ENCODE peak calls at places on chromosomes 4 and X, in six cellular contexts. One of them, this sample, is unnamed.

GRCh38 chr4:87220094-87220831 is at the start of gene KLHL8:
- DNase-seq in cardiac fibroblast: peak
- DNase-seq in glutamatergic neuron: peak
- DNase-seq in omental fat pad: peak
- DNase-seq in tibial artery: peak
- DNase-seq in brain microvascular endothelial cell: peak
- DNase-seq in this sample: peak

GRCh38 chr4:167034983-167035382 is 199.3 kb downstream of the SPOCK3 start:
- DNase-seq in cardiac fibroblast: no peak
- DNase-seq in glutamatergic neuron: no peak
- DNase-seq in omental fat pad: no peak
- DNase-seq in tibial artery: no peak
- DNase-seq in brain microvascular endothelial cell: no peak
- DNase-seq in this sample: no peak

GRCh38 chr4:186666252-186666651 is 57.4 kb downstream of the FAT1 start:
- DNase-seq in cardiac fibroblast: peak
- DNase-seq in glutamatergic neuron: no peak
- DNase-seq in omental fat pad: no peak
- DNase-seq in tibial artery: no peak
- DNase-seq in brain microvascular endothelial cell: no peak
- DNase-seq in this sample: no peak

GRCh38 chr4:41814565-41814964 is 66.0 kb upstream of the PHOX2B start:
- DNase-seq in cardiac fibroblast: peak
- DNase-seq in glutamatergic neuron: peak
- DNase-seq in omental fat pad: no peak
- DNase-seq in tibial artery: no peak
- DNase-seq in brain microvascular endothelial cell: peak
- DNase-seq in this sample: peak

GRCh38 chr4:28402751-28403150 is 1542.1 kb downstream of the STIM2 start:
- DNase-seq in cardiac fibroblast: no peak
- DNase-seq in glutamatergic neuron: no peak
- DNase-seq in omental fat pad: no peak
- DNase-seq in tibial artery: no peak
- DNase-seq in brain microvascular endothelial cell: no peak
- DNase-seq in this sample: no peak

GRCh38 chrX:47316276-47317025 is 53.9 kb upstream of the ZNF157 start:
- DNase-seq in cardiac fibroblast: peak
- DNase-seq in glutamatergic neuron: peak
- DNase-seq in omental fat pad: no peak
- DNase-seq in tibial artery: no peak
- DNase-seq in brain microvascular endothelial cell: peak
- DNase-seq in this sample: no peak

GRCh38 chr4:20159516-20159915 is 92.2 kb upstream of the SLIT2 start:
- DNase-seq in cardiac fibroblast: no peak
- DNase-seq in glutamatergic neuron: no peak
- DNase-seq in omental fat pad: no peak
- DNase-seq in tibial artery: no peak
- DNase-seq in brain microvascular endothelial cell: no peak
- DNase-seq in this sample: no peak

GRCh38 chrX:154779261-154779660 is 16.6 kb downstream of the DKC1 start:
- DNase-seq in cardiac fibroblast: peak
- DNase-seq in glutamatergic neuron: peak
- DNase-seq in omental fat pad: no peak
- DNase-seq in tibial artery: no peak
- DNase-seq in brain microvascular endothelial cell: no peak
- DNase-seq in this sample: peak

GRCh38 chr4:6493668-6494304 is 21.4 kb upstream of the PPP2R2C start:
- DNase-seq in cardiac fibroblast: peak
- DNase-seq in glutamatergic neuron: no peak
- DNase-seq in omental fat pad: no peak
- DNase-seq in tibial artery: no peak
- DNase-seq in brain microvascular endothelial cell: no peak
- DNase-seq in this sample: peak

GRCh38 chrX:12825801-12826200 is 34.6 kb downstream of the PRPS2 start:
- DNase-seq in cardiac fibroblast: peak
- DNase-seq in glutamatergic neuron: no peak
- DNase-seq in omental fat pad: no peak
- DNase-seq in tibial artery: no peak
- DNase-seq in brain microvascular endothelial cell: peak
- DNase-seq in this sample: peak

GRCh38 chrX:136344321-136344720 is 43.6 kb downstream of the ADGRG4 start:
- DNase-seq in cardiac fibroblast: no peak
- DNase-seq in glutamatergic neuron: no peak
- DNase-seq in omental fat pad: no peak
- DNase-seq in tibial artery: no peak
- DNase-seq in brain microvascular endothelial cell: no peak
- DNase-seq in this sample: no peak

GRCh38 chr4:37892641-37893040 is 1.8 kb downstream of the TBC1D1 start:
- DNase-seq in cardiac fibroblast: no peak
- DNase-seq in glutamatergic neuron: no peak
- DNase-seq in omental fat pad: no peak
- DNase-seq in tibial artery: no peak
- DNase-seq in brain microvascular endothelial cell: no peak
- DNase-seq in this sample: no peak

GRCh38 chr4:4574792-4575191 is 32.9 kb upstream of the STX18 start:
- DNase-seq in cardiac fibroblast: peak
- DNase-seq in glutamatergic neuron: no peak
- DNase-seq in omental fat pad: no peak
- DNase-seq in tibial artery: no peak
- DNase-seq in brain microvascular endothelial cell: peak
- DNase-seq in this sample: peak

GRCh38 chr4:55364691-55365346 is 18.8 kb downstream of the SRD5A3 start:
- DNase-seq in cardiac fibroblast: no peak
- DNase-seq in glutamatergic neuron: no peak
- DNase-seq in omental fat pad: no peak
- DNase-seq in tibial artery: no peak
- DNase-seq in brain microvascular endothelial cell: no peak
- DNase-seq in this sample: no peak

GRCh38 chrX:129823523-129823922 is 20.2 kb downstream of the ZDHHC9 start:
- DNase-seq in cardiac fibroblast: no peak
- DNase-seq in glutamatergic neuron: no peak
- DNase-seq in omental fat pad: no peak
- DNase-seq in tibial artery: no peak
- DNase-seq in brain microvascular endothelial cell: no peak
- DNase-seq in this sample: no peak

GRCh38 chrX:134484039-134484438 is 24.1 kb downstream of the HPRT1 start:
- DNase-seq in cardiac fibroblast: peak
- DNase-seq in glutamatergic neuron: no peak
- DNase-seq in omental fat pad: no peak
- DNase-seq in tibial artery: no peak
- DNase-seq in brain microvascular endothelial cell: no peak
- DNase-seq in this sample: peak

GRCh38 chr4:129362685-129363274 is 266.8 kb downstream of the C4orf33 start:
- DNase-seq in cardiac fibroblast: peak
- DNase-seq in glutamatergic neuron: peak
- DNase-seq in omental fat pad: peak
- DNase-seq in tibial artery: no peak
- DNase-seq in brain microvascular endothelial cell: peak
- DNase-seq in this sample: peak

GRCh38 chr4:131063878-131064277 is 1967.9 kb downstream of the C4orf33 start:
- DNase-seq in cardiac fibroblast: no peak
- DNase-seq in glutamatergic neuron: no peak
- DNase-seq in omental fat pad: no peak
- DNase-seq in tibial artery: no peak
- DNase-seq in brain microvascular endothelial cell: no peak
- DNase-seq in this sample: no peak

GRCh38 chrX:14819766-14820165 is 53.1 kb downstream of the FANCB start:
- DNase-seq in cardiac fibroblast: no peak
- DNase-seq in glutamatergic neuron: no peak
- DNase-seq in omental fat pad: no peak
- DNase-seq in tibial artery: no peak
- DNase-seq in brain microvascular endothelial cell: no peak
- DNase-seq in this sample: no peak

GRCh38 chrX:45129055-45129454 is 71.6 kb downstream of the DIPK2B start:
- DNase-seq in cardiac fibroblast: no peak
- DNase-seq in glutamatergic neuron: no peak
- DNase-seq in omental fat pad: no peak
- DNase-seq in tibial artery: no peak
- DNase-seq in brain microvascular endothelial cell: no peak
- DNase-seq in this sample: no peak

GRCh38 chr4:6960154-6960553 is 50.5 kb downstream of the TBC1D14 start:
- DNase-seq in cardiac fibroblast: no peak
- DNase-seq in glutamatergic neuron: no peak
- DNase-seq in omental fat pad: no peak
- DNase-seq in tibial artery: no peak
- DNase-seq in brain microvascular endothelial cell: no peak
- DNase-seq in this sample: no peak

GRCh38 chr4:75545526-75545925 is 10.3 kb upstream of the ODAPH start:
- DNase-seq in cardiac fibroblast: no peak
- DNase-seq in glutamatergic neuron: no peak
- DNase-seq in omental fat pad: no peak
- DNase-seq in tibial artery: no peak
- DNase-seq in brain microvascular endothelial cell: peak
- DNase-seq in this sample: peak

GRCh38 chr4:148539387-148539786 is 97.2 kb upstream of the NR3C2 start:
- DNase-seq in cardiac fibroblast: no peak
- DNase-seq in glutamatergic neuron: no peak
- DNase-seq in omental fat pad: no peak
- DNase-seq in tibial artery: no peak
- DNase-seq in brain microvascular endothelial cell: no peak
- DNase-seq in this sample: no peak

GRCh38 chr4:150818661-150819060 is 196.4 kb downstream of the LRBA start:
- DNase-seq in cardiac fibroblast: peak
- DNase-seq in glutamatergic neuron: no peak
- DNase-seq in omental fat pad: no peak
- DNase-seq in tibial artery: no peak
- DNase-seq in brain microvascular endothelial cell: no peak
- DNase-seq in this sample: no peak

GRCh38 chr4:6595897-6596537 is 21.0 kb downstream of the MAN2B2 start:
- DNase-seq in cardiac fibroblast: no peak
- DNase-seq in glutamatergic neuron: no peak
- DNase-seq in omental fat pad: no peak
- DNase-seq in tibial artery: no peak
- DNase-seq in brain microvascular endothelial cell: no peak
- DNase-seq in this sample: no peak

GRCh38 chrX:120228187-120228908 is 22.3 kb upstream of the ZBTB33 start:
- DNase-seq in cardiac fibroblast: no peak
- DNase-seq in glutamatergic neuron: no peak
- DNase-seq in omental fat pad: no peak
- DNase-seq in tibial artery: no peak
- DNase-seq in brain microvascular endothelial cell: no peak
- DNase-seq in this sample: no peak

GRCh38 chr4:7821245-7822165 is 118.2 kb downstream of the AFAP1 start:
- DNase-seq in cardiac fibroblast: peak
- DNase-seq in glutamatergic neuron: no peak
- DNase-seq in omental fat pad: no peak
- DNase-seq in tibial artery: no peak
- DNase-seq in brain microvascular endothelial cell: no peak
- DNase-seq in this sample: no peak

GRCh38 chrX:118239471-118239870 is 106.4 kb upstream of the WDR44 start:
- DNase-seq in cardiac fibroblast: peak
- DNase-seq in glutamatergic neuron: no peak
- DNase-seq in omental fat pad: no peak
- DNase-seq in tibial artery: no peak
- DNase-seq in brain microvascular endothelial cell: no peak
- DNase-seq in this sample: no peak

GRCh38 chr4:61938250-61938846 is 738.2 kb downstream of the ADGRL3 start:
- DNase-seq in cardiac fibroblast: no peak
- DNase-seq in glutamatergic neuron: no peak
- DNase-seq in omental fat pad: no peak
- DNase-seq in tibial artery: no peak
- DNase-seq in brain microvascular endothelial cell: no peak
- DNase-seq in this sample: no peak
- TF ChIP-seq CTCF in cardiac fibroblast: no peak
- TF ChIP-seq CTCF in glutamatergic neuron: no peak
- TF ChIP-seq CTCF in omental fat pad: no peak
- TF ChIP-seq CTCF in tibial artery: no peak
- TF ChIP-seq CTCF in brain microvascular endothelial cell: no peak
- TF ChIP-seq CTCF in this sample: no peak

GRCh38 chr4:144338148-144338547 is 197.6 kb upstream of the GYPA start:
- DNase-seq in cardiac fibroblast: peak
- DNase-seq in glutamatergic neuron: no peak
- DNase-seq in omental fat pad: no peak
- DNase-seq in tibial artery: no peak
- DNase-seq in brain microvascular endothelial cell: no peak
- DNase-seq in this sample: no peak
- TF ChIP-seq CTCF in cardiac fibroblast: no peak
- TF ChIP-seq CTCF in glutamatergic neuron: no peak
- TF ChIP-seq CTCF in omental fat pad: no peak
- TF ChIP-seq CTCF in tibial artery: no peak
- TF ChIP-seq CTCF in brain microvascular endothelial cell: no peak
- TF ChIP-seq CTCF in this sample: no peak

DNA sequence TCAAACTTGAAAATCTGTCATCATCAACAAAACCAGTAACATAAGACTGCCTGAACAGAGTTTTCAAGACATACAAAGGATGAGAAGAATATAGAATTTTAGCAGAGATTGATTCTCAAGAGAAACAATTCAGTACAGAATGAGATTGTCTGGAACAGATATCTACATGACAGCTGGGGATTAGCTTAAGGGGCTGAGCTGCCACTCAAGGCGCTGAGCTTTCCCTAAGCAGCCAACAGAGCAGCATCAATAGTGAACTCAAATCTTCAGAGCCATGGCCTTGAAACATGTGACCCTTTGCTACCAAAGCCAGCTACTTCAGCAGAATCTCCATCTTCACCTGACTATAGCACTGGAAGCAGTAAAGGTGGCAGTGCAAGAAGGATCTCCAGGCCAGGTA is 24.3 kb upstream of the PCDH10 start:
- DNase-seq in cardiac fibroblast: no peak
- DNase-seq in glutamatergic neuron: no peak
- DNase-seq in omental fat pad: no peak
- DNase-seq in tibial artery: no peak
- DNase-seq in brain microvascular endothelial cell: no peak
- DNase-seq in this sample: no peak
- TF ChIP-seq CTCF in cardiac fibroblast: no peak
- TF ChIP-seq CTCF in glutamatergic neuron: no peak
- TF ChIP-seq CTCF in omental fat pad: no peak
- TF ChIP-seq CTCF in tibial artery: no peak
- TF ChIP-seq CTCF in brain microvascular endothelial cell: no peak
- TF ChIP-seq CTCF in this sample: no peak

DNA sequence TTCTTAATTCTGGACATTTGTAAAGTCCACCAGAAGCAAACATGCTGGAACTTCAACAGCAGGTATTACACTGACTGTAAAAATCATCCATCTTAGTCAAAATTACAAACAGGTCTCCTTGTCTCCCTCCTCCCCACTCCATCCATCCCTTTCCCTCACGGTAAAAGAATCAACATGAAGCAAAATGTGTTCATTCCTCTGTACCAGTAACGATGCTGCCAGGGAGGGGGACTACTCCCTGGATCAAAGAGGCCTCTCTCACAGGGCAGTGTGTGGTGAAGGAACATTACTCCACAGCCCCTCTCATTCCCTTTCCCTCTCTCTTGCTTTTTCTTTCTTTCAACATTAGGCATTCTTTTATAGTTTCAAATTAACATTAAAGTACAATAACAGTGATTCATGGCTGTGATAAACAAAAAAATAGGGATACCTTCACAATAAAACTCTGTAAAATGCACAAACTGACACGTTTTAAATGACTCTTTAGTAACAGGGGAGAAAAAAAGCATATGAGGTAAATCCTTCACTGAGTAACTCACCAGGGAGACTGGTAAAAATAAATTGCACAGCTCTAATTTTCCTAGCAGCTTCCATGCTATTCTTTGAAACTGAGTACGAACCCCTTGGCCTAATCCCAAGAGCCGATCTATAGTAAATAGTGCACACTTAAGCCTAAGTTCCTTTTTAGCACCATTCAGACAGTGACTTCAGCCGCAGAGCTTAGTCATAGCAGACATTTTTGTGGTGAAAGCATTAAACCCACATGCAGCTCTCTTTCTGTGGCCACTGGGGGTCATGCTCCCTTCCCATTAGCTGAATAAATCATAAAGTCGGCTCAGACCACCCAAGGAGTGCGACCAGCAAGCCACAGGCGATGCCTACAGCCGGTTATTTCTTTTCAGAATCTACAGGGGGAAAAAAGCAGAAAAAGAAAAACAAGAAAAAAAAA is 215.6 kb upstream of the GYPA start:
- DNase-seq in cardiac fibroblast: peak
- DNase-seq in glutamatergic neuron: peak
- DNase-seq in omental fat pad: no peak
- DNase-seq in tibial artery: no peak
- DNase-seq in brain microvascular endothelial cell: peak
- DNase-seq in this sample: peak
- TF ChIP-seq CTCF in cardiac fibroblast: peak
- TF ChIP-seq CTCF in glutamatergic neuron: no peak
- TF ChIP-seq CTCF in omental fat pad: no peak
- TF ChIP-seq CTCF in tibial artery: no peak
- TF ChIP-seq CTCF in brain microvascular endothelial cell: peak
- TF ChIP-seq CTCF in this sample: peak